ENCODE peak calls at places on chromosome 15, in five cellular contexts. One of them, this sample, is unnamed. For H3K4me1, the result is how much of the 10 kb centered on the place peaks cover.

GRCh38 chr15:67967871-67968423 is 86.2 kb upstream of the PIAS1 start:
- DNase-seq in heart right ventricle: peak
- DNase-seq in mesendoderm: peak
- DNase-seq in IMR-90: peak
- DNase-seq in cardiac muscle cell: peak
- DNase-seq in this sample: peak

GRCh38 chr15:101014921-101015841 is 96.0 kb downstream of the LRRK1 start:
- DNase-seq in heart right ventricle: peak
- DNase-seq in mesendoderm: peak
- DNase-seq in IMR-90: peak
- DNase-seq in cardiac muscle cell: peak
- DNase-seq in this sample: no peak

GRCh38 chr15:42879390-42879912 is 41.1 kb downstream of the TTBK2 start:
- DNase-seq in heart right ventricle: no peak
- DNase-seq in mesendoderm: no peak
- DNase-seq in IMR-90: no peak
- DNase-seq in cardiac muscle cell: no peak
- DNase-seq in this sample: no peak

GRCh38 chr15:37111427-37111717 is 11.0 kb upstream of the MEIS2 start:
- DNase-seq in heart right ventricle: no peak
- DNase-seq in mesendoderm: no peak
- DNase-seq in IMR-90: no peak
- DNase-seq in cardiac muscle cell: no peak
- DNase-seq in this sample: no peak

GRCh38 chr15:36024066-36024465 is 478.1 kb upstream of the DPH6 start:
- DNase-seq in heart right ventricle: no peak
- DNase-seq in mesendoderm: no peak
- DNase-seq in IMR-90: peak
- DNase-seq in cardiac muscle cell: no peak
- DNase-seq in this sample: peak

GRCh38 chr15:88546248-88547129 is at the start of gene DET1:
- DNase-seq in heart right ventricle: peak
- DNase-seq in mesendoderm: peak
- DNase-seq in IMR-90: peak
- DNase-seq in cardiac muscle cell: peak
- DNase-seq in this sample: peak

GRCh38 chr15:86010891-86011290 is 68.8 kb upstream of the AGBL1 start:
- DNase-seq in heart right ventricle: no peak
- DNase-seq in mesendoderm: no peak
- DNase-seq in IMR-90: no peak
- DNase-seq in cardiac muscle cell: no peak
- DNase-seq in this sample: no peak

GRCh38 chr15:70672081-70672480 is 91.3 kb downstream of the UACA start:
- DNase-seq in heart right ventricle: no peak
- DNase-seq in mesendoderm: no peak
- DNase-seq in IMR-90: no peak
- DNase-seq in cardiac muscle cell: no peak
- DNase-seq in this sample: no peak

GRCh38 chr15:69232144-69232543 is 66.6 kb upstream of the PAQR5 start:
- DNase-seq in heart right ventricle: no peak
- DNase-seq in mesendoderm: no peak
- DNase-seq in IMR-90: peak
- DNase-seq in cardiac muscle cell: no peak
- DNase-seq in this sample: no peak

GRCh38 chr15:35931942-35932341 is 386.0 kb upstream of the DPH6 start:
- DNase-seq in heart right ventricle: no peak
- DNase-seq in mesendoderm: no peak
- DNase-seq in IMR-90: no peak
- DNase-seq in cardiac muscle cell: no peak
- DNase-seq in this sample: no peak

GRCh38 chr15:90931737-90932659 is at the start of gene HDDC3:
- DNase-seq in heart right ventricle: peak
- DNase-seq in mesendoderm: peak
- DNase-seq in IMR-90: peak
- DNase-seq in cardiac muscle cell: peak
- DNase-seq in this sample: peak

GRCh38 chr15:101487060-101487459 is 2.4 kb downstream of the PCSK6 start:
- DNase-seq in heart right ventricle: no peak
- DNase-seq in mesendoderm: no peak
- DNase-seq in IMR-90: no peak
- DNase-seq in cardiac muscle cell: no peak
- DNase-seq in this sample: no peak

GRCh38 chr15:68619303-68619698 is 40.5 kb downstream of the CORO2B start:
- DNase-seq in heart right ventricle: no peak
- DNase-seq in mesendoderm: no peak
- DNase-seq in IMR-90: no peak
- DNase-seq in cardiac muscle cell: no peak
- DNase-seq in this sample: no peak

GRCh38 chr15:84649706-84650105 is 4.4 kb downstream of the WDR73 start:
- DNase-seq in heart right ventricle: no peak
- DNase-seq in mesendoderm: no peak
- DNase-seq in IMR-90: peak
- DNase-seq in cardiac muscle cell: no peak
- DNase-seq in this sample: no peak

GRCh38 chr15:92979011-92979701 is 79.0 kb downstream of the CHD2 start:
- DNase-seq in heart right ventricle: no peak
- DNase-seq in mesendoderm: no peak
- DNase-seq in IMR-90: peak
- DNase-seq in cardiac muscle cell: no peak
- DNase-seq in this sample: no peak

GRCh38 chr15:70158309-70158995 is 60.7 kb upstream of the TLE3 start:
- DNase-seq in heart right ventricle: no peak
- DNase-seq in mesendoderm: no peak
- DNase-seq in IMR-90: no peak
- DNase-seq in cardiac muscle cell: no peak
- DNase-seq in this sample: no peak

GRCh38 chr15:70061086-70061370 is 36.7 kb downstream of the TLE3 start:
- DNase-seq in heart right ventricle: no peak
- DNase-seq in mesendoderm: no peak
- DNase-seq in IMR-90: no peak
- DNase-seq in cardiac muscle cell: peak
- DNase-seq in this sample: no peak

GRCh38 chr15:57668074-57668473 is 38.4 kb upstream of the POLR2M start:
- DNase-seq in heart right ventricle: no peak
- DNase-seq in mesendoderm: no peak
- DNase-seq in IMR-90: no peak
- DNase-seq in cardiac muscle cell: no peak
- DNase-seq in this sample: no peak

GRCh38 chr15:74202461-74203401 is at the start of gene STRA6:
- DNase-seq in heart right ventricle: no peak
- DNase-seq in mesendoderm: peak
- DNase-seq in IMR-90: no peak
- DNase-seq in cardiac muscle cell: peak
- DNase-seq in this sample: no peak

GRCh38 chr15:29924750-29925149 is 102.5 kb upstream of the TJP1 start:
- DNase-seq in heart right ventricle: peak
- DNase-seq in mesendoderm: peak
- DNase-seq in IMR-90: peak
- DNase-seq in cardiac muscle cell: peak
- DNase-seq in this sample: no peak

GRCh38 chr15:91784973-91785709 is 68.4 kb upstream of the SLCO3A1 start:
- DNase-seq in heart right ventricle: no peak
- DNase-seq in mesendoderm: no peak
- DNase-seq in IMR-90: no peak
- DNase-seq in cardiac muscle cell: no peak
- DNase-seq in this sample: no peak

DNA sequence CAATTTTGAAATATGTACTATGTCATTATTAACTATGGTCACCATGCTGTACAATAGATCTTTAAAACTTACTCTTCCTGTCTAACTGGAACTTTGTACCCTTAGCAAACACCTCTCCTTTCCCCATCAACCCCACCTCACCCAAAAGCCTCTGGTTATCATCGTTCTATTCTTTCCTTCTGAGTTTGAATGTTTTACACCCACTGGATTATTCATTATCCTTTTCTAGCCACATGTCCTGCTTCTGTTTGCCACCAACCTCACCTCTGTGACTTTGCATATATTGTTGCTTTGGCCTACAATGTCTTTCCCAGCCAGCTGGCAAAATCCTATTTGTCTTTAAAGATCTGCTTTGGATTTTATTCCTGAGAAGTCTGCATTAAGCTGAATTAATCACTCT is 102.6 kb upstream of the TSPAN3 start:
- DNase-seq in heart right ventricle: no peak
- DNase-seq in mesendoderm: no peak
- DNase-seq in IMR-90: no peak
- DNase-seq in cardiac muscle cell: no peak
- DNase-seq in this sample: no peak
- H3K4me1 ChIP-seq in heart right ventricle: under half
- H3K4me1 ChIP-seq in mesendoderm: under half
- H3K4me1 ChIP-seq in IMR-90: under half
- H3K4me1 ChIP-seq in cardiac muscle cell: under half
- H3K4me1 ChIP-seq in this sample: under half

GRCh38 chr15:51738553-51738952 is 1.1 kb upstream of the LYSMD2 start:
- DNase-seq in heart right ventricle: no peak
- DNase-seq in mesendoderm: no peak
- DNase-seq in IMR-90: no peak
- DNase-seq in cardiac muscle cell: peak
- DNase-seq in this sample: no peak
- H3K4me3 ChIP-seq in heart right ventricle: no peak
- H3K4me3 ChIP-seq in mesendoderm: no peak
- H3K4me3 ChIP-seq in IMR-90: no peak
- H3K4me3 ChIP-seq in cardiac muscle cell: no peak
- H3K4me3 ChIP-seq in this sample: no peak

GRCh38 chr15:99110581-99111320 is 5.9 kb downstream of the SYNM start:
- DNase-seq in heart right ventricle: no peak
- DNase-seq in mesendoderm: no peak
- DNase-seq in IMR-90: peak
- DNase-seq in cardiac muscle cell: no peak
- DNase-seq in this sample: no peak

GRCh38 chr15:99110093-99110492 is 5.2 kb downstream of the SYNM start:
- DNase-seq in heart right ventricle: no peak
- DNase-seq in mesendoderm: no peak
- DNase-seq in IMR-90: no peak
- DNase-seq in cardiac muscle cell: no peak
- DNase-seq in this sample: no peak

GRCh38 chr15:99109555-99110021 is 4.7 kb downstream of the SYNM start:
- DNase-seq in heart right ventricle: no peak
- DNase-seq in mesendoderm: no peak
- DNase-seq in IMR-90: no peak
- DNase-seq in cardiac muscle cell: peak
- DNase-seq in this sample: no peak

GRCh38 chr15:99106417-99107220 is 1.7 kb downstream of the SYNM start:
- DNase-seq in heart right ventricle: peak
- DNase-seq in mesendoderm: no peak
- DNase-seq in IMR-90: peak
- DNase-seq in cardiac muscle cell: no peak
- DNase-seq in this sample: no peak

DNA sequence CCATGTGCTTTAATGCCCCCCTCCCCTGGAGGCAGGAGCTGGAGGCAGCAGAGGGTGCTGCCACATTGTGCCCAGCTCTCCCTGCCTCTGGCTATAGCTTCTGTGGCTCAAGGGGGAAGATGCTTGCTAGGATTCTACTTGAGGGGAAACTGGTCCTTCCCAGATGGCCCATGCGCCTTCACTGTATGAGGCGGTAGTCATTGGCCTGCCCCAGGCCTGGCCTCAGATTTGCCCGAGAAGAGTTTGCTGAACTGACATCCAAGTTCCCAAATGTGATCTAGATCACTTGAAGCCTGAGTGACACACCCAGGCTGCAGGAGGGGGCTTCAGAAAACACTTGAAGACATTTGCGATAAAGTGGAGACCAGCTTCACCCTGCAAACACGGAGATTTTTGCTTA is 4.1 kb downstream of the SYNM start:
- DNase-seq in heart right ventricle: no peak
- DNase-seq in mesendoderm: no peak
- DNase-seq in IMR-90: no peak
- DNase-seq in cardiac muscle cell: no peak
- DNase-seq in this sample: no peak
- H3K4me1 ChIP-seq in heart right ventricle: under half
- H3K4me1 ChIP-seq in mesendoderm: under half
- H3K4me1 ChIP-seq in IMR-90: under half
- H3K4me1 ChIP-seq in cardiac muscle cell: under half
- H3K4me1 ChIP-seq in this sample: under half

DNA sequence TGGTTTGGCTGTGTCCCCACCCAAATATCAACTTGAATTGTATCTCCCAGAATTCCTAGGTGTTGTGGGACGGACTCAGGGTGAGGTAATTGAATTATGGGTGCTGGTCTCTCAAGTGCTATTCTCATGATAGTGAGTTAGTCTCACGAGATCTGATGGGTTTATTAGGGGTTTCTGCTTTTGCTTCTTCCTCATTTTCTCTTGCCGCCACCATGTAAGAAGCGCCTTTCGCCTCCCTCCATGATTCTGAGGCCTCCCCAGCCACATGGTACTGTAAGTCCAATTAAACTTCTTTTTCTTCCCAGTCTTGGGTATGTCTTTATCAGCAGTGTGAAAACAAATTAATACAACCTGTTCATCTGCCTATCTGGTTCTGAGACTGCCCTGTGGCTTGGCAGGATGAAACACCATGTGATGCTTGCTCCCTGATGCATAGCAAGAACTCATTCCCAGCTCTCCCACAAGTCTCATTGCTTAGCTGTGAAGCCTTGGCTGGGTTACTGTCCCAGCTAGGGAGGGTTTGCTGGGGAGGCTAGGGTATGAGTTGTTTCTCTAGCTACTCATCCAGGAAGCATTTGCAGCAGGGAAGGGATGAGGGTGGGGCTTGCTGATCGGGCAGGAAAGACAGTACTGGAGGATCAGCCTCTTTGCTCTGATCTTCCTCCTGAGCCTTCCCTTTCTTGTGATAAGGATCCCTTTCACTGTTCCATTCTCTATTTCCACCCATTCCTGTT is 3.7 kb upstream of the SQOR start:
- DNase-seq in heart right ventricle: no peak
- DNase-seq in mesendoderm: peak
- DNase-seq in IMR-90: peak
- DNase-seq in cardiac muscle cell: no peak
- DNase-seq in this sample: no peak
- H3K4me3 ChIP-seq in heart right ventricle: no peak
- H3K4me3 ChIP-seq in mesendoderm: no peak
- H3K4me3 ChIP-seq in IMR-90: no peak
- H3K4me3 ChIP-seq in cardiac muscle cell: no peak
- H3K4me3 ChIP-seq in this sample: no peak

DNA sequence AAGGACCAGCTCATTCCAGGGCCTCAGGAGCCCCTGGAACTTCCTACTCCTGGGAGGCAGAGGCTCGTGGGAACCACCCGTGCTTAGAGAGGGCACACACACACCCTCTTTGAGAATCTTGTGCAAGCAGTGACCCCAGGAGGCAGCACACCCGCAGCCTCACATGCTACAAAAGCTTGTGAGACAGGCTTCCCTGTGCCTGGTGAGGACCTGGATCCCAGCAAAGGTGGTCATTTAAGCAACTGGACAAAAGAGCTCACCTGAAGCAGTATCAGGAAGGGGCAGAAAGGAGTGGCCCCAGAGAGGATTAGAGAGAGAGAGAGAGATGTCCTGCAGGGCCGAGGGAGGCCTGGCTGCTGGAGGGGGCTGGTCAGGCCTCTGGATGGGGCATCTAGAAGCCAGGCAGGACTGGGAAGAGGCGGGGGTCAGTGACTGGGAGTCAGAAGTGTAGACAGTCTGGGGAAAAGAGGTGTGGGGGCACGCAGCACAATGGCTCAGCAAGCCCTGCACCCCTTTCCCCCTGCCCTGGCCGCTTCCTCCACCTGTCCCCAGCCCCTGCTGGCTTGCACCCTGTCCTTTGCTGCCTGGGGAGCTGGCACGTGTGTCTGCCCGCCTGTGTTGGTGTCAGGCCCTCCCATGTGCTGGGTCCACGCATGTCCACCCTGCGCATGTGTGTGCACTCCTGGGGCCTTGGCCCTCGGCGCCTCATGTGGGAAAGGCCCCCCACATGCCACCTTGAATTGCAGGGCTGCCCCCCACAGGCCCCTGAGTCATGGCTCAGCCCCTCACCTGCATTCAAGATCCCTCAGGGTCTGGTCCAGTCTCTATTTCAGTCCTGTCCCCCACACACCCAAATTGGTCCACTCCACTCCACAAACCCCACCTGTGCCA is 36.9 kb downstream of the TSPAN3 start:
- DNase-seq in heart right ventricle: peak
- DNase-seq in mesendoderm: no peak
- DNase-seq in IMR-90: no peak
- DNase-seq in cardiac muscle cell: no peak
- DNase-seq in this sample: no peak
- H3K4me1 ChIP-seq in heart right ventricle: under half
- H3K4me1 ChIP-seq in mesendoderm: under half
- H3K4me1 ChIP-seq in IMR-90: under half
- H3K4me1 ChIP-seq in cardiac muscle cell: under half
- H3K4me1 ChIP-seq in this sample: under half

This sample was measured in mucosa of descending colon.